ENCODE peak calls at places on chromosomes 7 and 10, in four cellular contexts. T is MM.1S; P is stimulated activated CD4-positive, alpha-beta T cell treated with anti-CD3 and anti-CD28 coated beads, Interleukin-4, amount 100 ng/mL, for 24 hours; K is NCI-H345. L is an unnamed sample.

GRCh38 chr7:115477193-115477651 is 553.3 kb downstream of the TFEC start:
- DNase-seq in K (no peak), T (no peak), P (no peak), L (no peak)

GRCh38 chr7:29794959-29795629 is 11.2 kb upstream of the WIPF3 start:
- DNase-seq in T (no peak), P (no peak), K (no peak), L (no peak)

GRCh38 chr10:89684604-89685003 is 16.8 kb upstream of the KIF20B start:
- DNase-seq in P (no peak), T (no peak), K (no peak), L (no peak)

GRCh38 chr10:43027331-43027955 is 49.4 kb upstream of the RET start:
- DNase-seq in P (no peak), T (no peak), K (no peak), L (no peak)

GRCh38 chr7:15314922-15315321 is 246.9 kb downstream of the AGMO start:
- DNase-seq in P (no peak), K (no peak), T (no peak), L (no peak)

GRCh38 chr7:74544706-74545469 is 91.2 kb downstream of the GTF2IRD1 start:
- DNase-seq in P (peak; percentile 19), K (peak; percentile 5), T (peak; percentile 57), L (peak; percentile 29)

GRCh38 chr10:129800796-129801340 is 163.2 kb downstream of the EBF3 start:
- DNase-seq in T (no peak), P (no peak), K (no peak), L (no peak)

GRCh38 chr10:32963102-32963501 is 5.1 kb upstream of the ITGB1 start:
- DNase-seq in T (no peak), P (no peak), K (no peak), L (no peak)

GRCh38 chr10:5960070-5960972 is 17.0 kb downstream of the IL15RA start:
- DNase-seq in K (no peak), P (no peak), T (no peak), L (no peak)